ENCODE peak calls at places on chromosomes 4 and X, in seven cellular contexts. G is mesendoderm; P is activated T-cell treated with anti-CD3 and anti-CD28 coated beads for 48 hours; M is endothelial cell; B is CD4-positive, alpha-beta memory T cell; F is aorta; C is tibial nerve. U is an unnamed sample.
A peak's percentile ranks its signal among the peaks of the same experiment; 100 is the strongest.

GRCh38 chr4:101972791-101973190 is 182.3 kb downstream of the BANK1 start:
- DNase-seq in G (no peak), P (no peak), M (no peak), B (no peak), F (no peak), C (no peak), U (no peak)

GRCh38 chr4:122765702-122766352 is 33.3 kb downstream of the BBS12 start:
- DNase-seq in G (no peak), P (no peak), M (no peak), B (no peak), F (no peak), C (no peak), U (no peak)

GRCh38 chrX:56803849-56804681 is 75.0 kb downstream of the NBDY start:
- DNase-seq in G (peak; percentile 10), P (no peak), M (no peak), B (no peak), F (no peak), C (no peak), U (no peak)

GRCh38 chrX:30649859-30650258 is 3.4 kb upstream of the GK start:
- DNase-seq in G (no peak), P (no peak), M (no peak), B (peak; percentile 48), F (no peak), C (no peak), U (no peak)

GRCh38 chr4:8159522-8160232 is 1.1 kb upstream of the ABLIM2 start:
- DNase-seq in G (no peak), P (no peak), M (no peak), B (no peak), F (no peak), C (no peak), U (no peak)

GRCh38 chrX:48966796-48967579 is 4.7 kb downstream of the KCND1 start:
- DNase-seq in G (no peak), P (no peak), M (no peak), B (no peak), F (no peak), C (no peak), U (no peak)

GRCh38 chr4:183468210-183469095 is 24.0 kb downstream of the CDKN2AIP start:
- DNase-seq in G (no peak), P (no peak), M (no peak), B (no peak), F (no peak), C (no peak), U (no peak)

GRCh38 chr4:140099993-140100392 is 54.0 kb downstream of the MAML3 start:
- DNase-seq in G (no peak), P (no peak), M (peak; percentile 19), B (no peak), F (no peak), C (peak; percentile 40), U (peak; percentile 79)

GRCh38 chr4:22978656-22979055 is 285.9 kb downstream of the GBA3 start:
- DNase-seq in G (no peak), P (no peak), M (no peak), B (no peak), F (no peak), C (no peak), U (no peak)

GRCh38 chrX:115719171-115719570 is 158.2 kb downstream of the PLS3 start:
- DNase-seq in G (no peak), P (no peak), M (no peak), B (no peak), F (peak; percentile 27), C (no peak), U (no peak)

GRCh38 chrX:120120223-120120622 is 4.5 kb upstream of the RHOXF1 start:
- DNase-seq in G (no peak), P (no peak), M (no peak), B (no peak), F (no peak), C (no peak), U (no peak)

GRCh38 chr4:139849219-139849618 is 183.6 kb downstream of the MGST2 start:
- DNase-seq in G (no peak), P (no peak), M (no peak), B (no peak), F (no peak), C (no peak), U (no peak)

GRCh38 chr4:165631208-165631894 is 241.7 kb upstream of the TLL1 start:
- DNase-seq in G (no peak), P (no peak), M (no peak), B (no peak), F (no peak), C (no peak), U (no peak)

GRCh38 chr4:184420881-184421416 is 53.4 kb downstream of the IRF2 start:
- DNase-seq in G (peak; percentile 40), P (no peak), M (no peak), B (peak; percentile 70), F (no peak), C (no peak), U (no peak)

GRCh38 chr4:140108243-140108642 is 45.7 kb downstream of the MAML3 start:
- DNase-seq in G (no peak), P (no peak), M (no peak), B (no peak), F (no peak), C (no peak), U (no peak)

GRCh38 chr4:36244257-36245084 is at the start of gene ARAP2:
- DNase-seq in G (peak; percentile 67), P (peak; percentile 74), M (no peak), B (peak; percentile 79), F (peak; percentile 85), C (peak; percentile 37), U (peak; percentile 23)

GRCh38 chr4:26385690-26386089 is 64.9 kb downstream of the RBPJ start:
- DNase-seq in G (no peak), P (no peak), M (no peak), B (no peak), F (no peak), C (no peak), U (no peak)

GRCh38 chr4:169142390-169142789 is 128.4 kb downstream of the SH3RF1 start:
- DNase-seq in G (no peak), P (no peak), M (no peak), B (no peak), F (no peak), C (no peak), U (no peak)

GRCh38 chrX:51281758-51282318 is 50.8 kb upstream of the NUDT10 start:
- DNase-seq in G (no peak), P (no peak), M (no peak), B (no peak), F (no peak), C (no peak), U (no peak)

GRCh38 chr4:73872331-73873108 is 3.3 kb downstream of the CXCL1 start:
- DNase-seq in G (peak; percentile 13), P (no peak), M (no peak), B (no peak), F (no peak), C (no peak), U (no peak)

GRCh38 chr4:115165503-115165902 is 52.1 kb upstream of the NDST4 start:
- DNase-seq in G (no peak), P (no peak), M (no peak), B (no peak), F (no peak), C (no peak), U (no peak)

U was measured in tibial artery.